ENCODE peak calls at places on chromosomes 12 and 14, in nine cellular contexts. W, D, B, V, H, R, I, O and X are unnamed samples.

GRCh38 chr12:113287899-113288282 is 47.0 kb downstream of the SLC8B1 start:
- DNase-seq in W (no peak), D (no peak), B (no peak), V (no peak), H (no peak), R (no peak), I (no peak), O (no peak), X (no peak)

GRCh38 chr14:104551851-104552737 is 27.5 kb upstream of the C14orf180 start:
- DNase-seq in W (no peak), D (peak), B (no peak), V (no peak), H (no peak), R (peak), I (no peak), O (no peak), X (no peak)

GRCh38 chr14:91889477-91890211 is 22.3 kb upstream of the TC2N start:
- DNase-seq in W (peak), D (no peak), B (peak), V (no peak), H (no peak), R (no peak), I (no peak), O (no peak), X (no peak)

GRCh38 chr12:40241741-40242140 is 16.9 kb downstream of the LRRK2 start:
- DNase-seq in W (no peak), D (no peak), B (peak), V (no peak), H (no peak), R (no peak), I (no peak), O (peak), X (no peak)

GRCh38 chr14:92955381-92955780 is 32.4 kb downstream of the CHGA start:
- DNase-seq in W (no peak), D (no peak), B (no peak), V (no peak), H (no peak), R (no peak), I (no peak), O (no peak), X (no peak)

GRCh38 chr12:56585098-56585497 is 45.0 kb downstream of the BAZ2A start:
- DNase-seq in W (no peak), D (no peak), B (no peak), V (no peak), H (no peak), R (no peak), I (no peak), O (no peak), X (no peak)

GRCh38 chr14:103232831-103233319 is 101.2 kb upstream of the EIF5 start:
- DNase-seq in W (no peak), D (no peak), B (no peak), V (no peak), H (no peak), R (no peak), I (no peak), O (no peak), X (no peak)

GRCh38 chr14:66657780-66658179 is 149.8 kb downstream of the GPHN start:
- DNase-seq in W (no peak), D (no peak), B (no peak), V (no peak), H (no peak), R (no peak), I (no peak), O (no peak), X (no peak)

GRCh38 chr14:92751819-92752218 is 3.4 kb upstream of the LGMN start:
- DNase-seq in W (no peak), D (no peak), B (no peak), V (no peak), H (no peak), R (no peak), I (no peak), O (no peak), X (no peak)

GRCh38 chr12:52050771-52051541 is at the start of gene NR4A1:
- DNase-seq in W (peak), D (peak), B (peak), V (peak), H (peak), R (peak), I (no peak), O (peak), X (peak)

GRCh38 chr12:52052471-52053186 is 1.4 kb downstream of the NR4A1 start:
- DNase-seq in W (peak), D (no peak), B (no peak), V (peak), H (no peak), R (no peak), I (no peak), O (peak), X (peak)

GRCh38 chr12:52049286-52049685 is 2.0 kb upstream of the NR4A1 start:
- DNase-seq in W (no peak), D (peak), B (no peak), V (no peak), H (no peak), R (no peak), I (no peak), O (no peak), X (no peak)

GRCh38 chr12:52049688-52050087 is 1.6 kb upstream of the NR4A1 start:
- DNase-seq in W (no peak), D (no peak), B (no peak), V (no peak), H (no peak), R (no peak), I (no peak), O (no peak), X (no peak)

GRCh38 chr12:52050116-52050770 is 999 bp upstream of the NR4A1 start:
- DNase-seq in W (no peak), D (peak), B (no peak), V (no peak), H (no peak), R (no peak), I (no peak), O (peak), X (no peak)
- TF ChIP-seq CTCF in W (no peak), D (no peak), B (no peak), V (no peak), H (no peak), R (no peak), I (no peak), O (no peak), X (no peak)

DNA sequence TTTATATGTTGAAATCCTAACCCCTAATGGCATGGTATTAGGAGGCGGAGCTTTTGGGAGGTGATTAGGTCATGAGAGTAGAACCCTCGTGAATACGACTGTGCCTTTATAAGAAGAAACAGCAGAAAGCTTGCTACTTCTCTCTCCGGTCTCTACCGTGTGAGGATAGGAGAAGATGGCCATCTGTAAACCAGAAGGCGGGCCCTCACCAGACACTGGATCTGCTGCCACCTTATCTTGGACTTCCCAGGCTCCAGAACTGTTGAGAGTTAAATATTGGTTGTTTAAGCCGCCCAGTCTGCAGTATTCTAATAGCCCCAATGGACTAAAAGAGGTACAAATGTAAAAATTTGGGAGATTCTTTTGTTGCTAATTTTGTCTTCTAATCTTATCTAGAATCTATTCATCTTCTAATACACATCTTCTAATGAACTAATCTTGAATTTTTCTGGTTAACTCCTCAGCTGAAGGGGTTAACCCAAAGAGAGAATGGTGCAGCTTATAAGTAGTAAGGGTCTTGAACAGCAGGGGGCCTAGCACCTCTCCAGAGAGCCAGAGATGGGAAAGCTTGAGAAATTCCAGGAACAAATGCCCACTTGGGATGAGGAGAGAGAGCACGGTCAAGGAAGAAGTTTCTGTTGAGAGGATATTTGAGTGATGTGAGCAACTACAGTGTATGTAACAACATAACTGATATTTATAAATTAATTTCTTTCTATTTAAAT is 264.0 kb upstream of the GRIP1 start:
- DNase-seq in W (no peak), D (peak), B (no peak), V (no peak), H (no peak), R (no peak), I (no peak), O (no peak), X (no peak)
- TF ChIP-seq CTCF in W (no peak), D (peak), B (no peak), V (no peak), H (no peak), R (no peak), I (no peak), O (no peak), X (no peak)

DNA sequence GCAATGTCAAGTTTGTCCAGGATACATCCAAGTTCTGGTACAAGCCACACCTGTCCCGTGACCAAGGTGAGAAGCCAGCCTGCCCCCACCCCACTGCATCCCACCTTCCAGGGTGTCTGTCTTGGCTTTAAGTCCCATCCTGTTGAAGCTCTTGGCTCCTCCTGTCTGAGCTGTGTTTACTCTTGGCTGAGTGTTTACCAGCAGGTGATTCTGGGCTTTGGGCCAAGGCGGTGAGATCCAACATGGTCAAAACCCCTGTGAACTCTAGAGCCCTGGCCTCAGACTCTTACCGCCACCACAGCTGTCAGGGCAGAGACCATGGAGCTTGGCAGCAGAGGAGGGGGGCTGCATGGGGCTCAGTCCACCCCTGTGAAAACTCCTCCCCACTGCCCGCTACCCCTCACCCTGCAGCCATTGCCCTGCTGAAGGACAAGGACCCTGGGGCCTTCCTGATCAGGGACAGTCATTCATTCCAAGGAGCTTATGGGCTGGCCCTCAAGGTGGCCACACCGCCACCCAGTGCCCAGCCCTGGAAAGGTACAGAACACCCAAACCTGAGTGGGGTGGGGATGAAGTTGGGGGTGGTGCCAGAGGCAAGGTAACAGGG is 11.6 kb downstream of the TNS2 start:
- DNase-seq in W (peak), D (peak), B (no peak), V (no peak), H (no peak), R (no peak), I (no peak), O (no peak), X (peak)
- TF ChIP-seq CTCF in W (no peak), D (peak), B (no peak), V (peak), H (no peak), R (peak), I (peak), O (peak), X (no peak)

GRCh38 chr14:68530443-68530842 is 262.4 kb downstream of the ZFP36L1 start:
- DNase-seq in W (no peak), D (no peak), B (no peak), V (no peak), H (no peak), R (no peak), I (no peak), O (no peak), X (no peak)
- TF ChIP-seq CTCF in W (no peak), D (no peak), B (no peak), V (no peak), H (no peak), R (no peak), I (no peak), O (no peak), X (no peak)

DNA sequence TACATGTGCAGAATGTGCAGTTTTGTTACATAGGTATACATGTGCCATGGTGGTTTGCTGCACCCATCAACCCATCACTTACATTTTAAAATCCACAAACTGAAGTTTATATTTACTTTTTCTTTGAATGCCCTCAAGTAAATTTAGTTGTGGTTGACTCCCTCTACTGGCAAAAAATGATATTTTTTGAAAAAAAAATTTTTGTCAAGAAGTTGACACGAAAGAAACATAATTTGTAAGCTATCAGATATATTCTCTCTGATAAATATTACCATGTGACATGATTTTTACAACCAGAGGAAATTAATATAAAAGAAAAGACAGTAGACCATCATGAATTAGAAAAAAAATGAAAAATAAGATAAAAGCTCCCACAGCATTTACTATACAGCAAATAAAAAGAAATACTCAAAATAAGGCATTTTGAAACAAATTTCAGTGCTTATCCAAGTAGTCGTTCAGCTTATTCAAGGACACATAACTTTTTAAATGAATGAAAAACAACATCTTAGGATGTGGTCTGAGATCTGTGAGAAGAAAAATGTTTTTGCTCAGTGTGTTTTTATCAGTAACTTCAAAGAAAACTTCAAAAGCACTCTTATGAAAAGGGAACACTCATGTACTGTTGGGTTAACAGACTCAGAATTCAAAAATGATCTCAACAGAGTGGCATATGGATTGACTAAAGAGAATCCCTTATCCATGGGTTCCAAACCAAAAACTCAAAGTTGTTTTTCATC is 30.0 kb upstream of the GRIP1 start:
- DNase-seq in W (no peak), D (no peak), B (peak), V (no peak), H (peak), R (no peak), I (no peak), O (peak), X (no peak)
- TF ChIP-seq CTCF in W (peak), D (peak), B (peak), V (peak), H (peak), R (peak), I (peak), O (peak), X (no peak)

GRCh38 chr14:35405304-35405996 is 901 bp upstream of the NFKBIA start:
- DNase-seq in W (no peak), D (peak), B (no peak), V (peak), H (no peak), R (no peak), I (no peak), O (peak), X (no peak)

GRCh38 chr14:35406090-35406489 is 1.5 kb upstream of the NFKBIA start:
- DNase-seq in W (no peak), D (no peak), B (no peak), V (no peak), H (no peak), R (no peak), I (no peak), O (no peak), X (no peak)

GRCh38 chr14:35404246-35404495 is 378 bp downstream of the NFKBIA start:
- DNase-seq in W (no peak), D (no peak), B (no peak), V (no peak), H (no peak), R (no peak), I (no peak), O (no peak), X (no peak)

GRCh38 chr14:35403397-35404245 is 928 bp downstream of the NFKBIA start:
- DNase-seq in W (peak), D (peak), B (peak), V (peak), H (peak), R (peak), I (peak), O (peak), X (peak)

DNA sequence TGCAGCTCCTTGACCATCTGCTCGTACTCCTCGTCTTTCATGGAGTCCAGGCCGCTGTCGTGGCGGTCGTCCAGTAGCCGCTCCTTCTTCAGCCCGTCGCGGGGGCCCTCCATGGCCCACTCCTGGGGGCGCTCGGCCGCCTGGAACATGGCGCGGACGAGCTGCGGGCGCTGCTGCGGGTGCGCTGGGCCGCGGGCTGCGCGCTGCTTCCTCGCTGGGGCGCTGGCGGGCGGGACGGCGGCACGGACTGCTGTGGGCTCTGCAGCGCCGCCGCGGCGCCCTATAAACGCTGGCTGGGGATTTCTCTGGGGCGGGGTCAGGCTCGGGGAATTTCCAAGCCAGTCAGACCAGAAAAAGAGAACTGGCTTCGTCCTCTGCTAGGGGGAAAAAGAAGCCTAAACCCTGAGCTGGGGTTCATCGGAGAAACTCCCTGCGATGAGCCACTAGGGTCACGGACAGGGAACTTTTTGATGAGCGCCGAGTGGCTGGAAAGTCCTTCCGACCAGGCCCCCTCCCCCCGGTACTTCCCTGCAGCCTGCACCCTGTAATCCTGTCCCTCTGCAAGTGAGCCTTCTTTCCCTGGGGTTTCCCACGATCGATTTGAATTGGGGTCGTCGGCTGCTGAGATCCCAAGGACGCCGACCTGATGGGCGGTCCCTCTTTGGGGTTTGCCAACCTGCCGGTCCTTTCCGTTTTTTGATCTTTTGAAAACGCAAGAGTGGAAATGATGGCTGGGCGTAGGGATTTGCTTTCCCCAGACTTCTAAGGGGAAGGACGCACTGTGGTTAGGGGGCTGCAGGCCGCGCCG is at the start of gene NFKBIA:
- DNase-seq in W (peak), D (peak), B (peak), V (peak), H (peak), R (peak), I (peak), O (peak), X (peak)
- TF ChIP-seq CTCF in W (peak), D (peak), B (peak), V (peak), H (peak), R (peak), I (peak), O (peak), X (no peak)

DNA sequence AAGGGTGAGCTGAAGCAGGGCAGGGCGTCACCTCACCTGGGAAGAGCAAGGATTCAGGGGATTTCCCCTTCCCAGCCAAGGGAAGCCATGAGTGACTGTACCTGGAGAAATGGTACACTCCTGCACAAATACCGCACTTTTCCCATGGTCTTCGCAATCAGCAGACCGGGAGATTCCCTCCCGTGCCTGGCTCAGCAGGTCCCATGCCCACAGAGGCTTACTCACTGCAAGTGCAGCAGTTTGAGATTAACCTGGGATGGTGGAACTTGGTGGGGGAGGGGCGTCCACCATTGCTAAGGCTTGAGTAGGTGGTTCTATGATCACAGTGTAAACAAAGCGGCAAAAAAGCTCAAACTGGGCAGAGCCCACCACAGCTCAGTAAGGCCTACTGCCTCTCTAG is 11.0 kb upstream of the DHRS4 start:
- DNase-seq in W (no peak), D (no peak), B (no peak), V (no peak), H (no peak), R (no peak), I (peak), O (no peak), X (no peak)
- TF ChIP-seq CTCF in W (no peak), D (no peak), B (no peak), V (no peak), H (no peak), R (no peak), I (no peak), O (no peak), X (no peak)

GRCh38 chr14:81677736-81678135 is 144.1 kb upstream of the SEL1L start:
- DNase-seq in W (no peak), D (no peak), B (no peak), V (no peak), H (no peak), R (no peak), I (no peak), O (no peak), X (no peak)

GRCh38 chr14:81669308-81669707 is 135.7 kb upstream of the SEL1L start:
- DNase-seq in W (no peak), D (no peak), B (no peak), V (no peak), H (no peak), R (no peak), I (no peak), O (no peak), X (no peak)

GRCh38 chr14:81676879-81677278 is 143.2 kb upstream of the SEL1L start:
- DNase-seq in W (no peak), D (no peak), B (no peak), V (no peak), H (no peak), R (no peak), I (no peak), O (no peak), X (no peak)

GRCh38 chr14:81676395-81676794 is 142.7 kb upstream of the SEL1L start:
- DNase-seq in W (no peak), D (no peak), B (no peak), V (no peak), H (no peak), R (no peak), I (no peak), O (no peak), X (no peak)

DNA sequence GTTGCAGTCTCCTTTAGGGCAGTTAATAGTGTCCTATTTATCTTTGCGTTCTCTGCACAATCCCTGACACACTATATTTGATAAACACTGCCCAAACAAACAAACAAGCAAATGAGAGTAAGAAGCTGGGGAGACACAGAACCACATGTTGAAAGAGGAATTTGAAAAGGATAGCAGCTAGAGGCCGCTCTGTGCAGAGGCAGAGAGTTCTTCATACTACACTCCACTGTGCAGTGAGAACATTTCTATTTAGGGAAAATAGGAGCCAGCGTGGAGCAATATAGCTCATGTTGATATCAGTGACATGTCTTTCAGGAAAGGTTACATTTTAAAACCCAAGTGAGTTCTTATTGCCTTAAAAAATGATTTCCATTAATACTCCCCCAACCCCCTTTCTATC is 140.3 kb upstream of the SEL1L start:
- DNase-seq in W (no peak), D (no peak), B (no peak), V (no peak), H (no peak), R (no peak), I (no peak), O (no peak), X (no peak)
- TF ChIP-seq CTCF in W (no peak), D (no peak), B (no peak), V (no peak), H (no peak), R (no peak), I (no peak), O (no peak), X (no peak)